ENCODE peak calls at places on chromosomes 5 and 9, in six cellular contexts. One of them, this sample, is unnamed.

GRCh38 chr9:91824591-91825339 is 125.3 kb downstream of the ROR2 start:
- DNase-seq in NCI-H1930: no peak
- DNase-seq in neural progenitor cell: no peak
- DNase-seq in stimulated activated CD4-positive, alpha-beta T cell treated with anti-CD3 and anti-CD28 coated beads, Interleukin-1b, Interleukin-23, amount 100 ng/mL, for 1 hour: no peak
- DNase-seq in H4: no peak
- DNase-seq in foreskin fibroblast: peak
- DNase-seq in this sample: no peak

GRCh38 chr9:133477992-133478850 is 678 bp downstream of the SLC2A6 start:
- DNase-seq in NCI-H1930: no peak
- DNase-seq in neural progenitor cell: peak
- DNase-seq in stimulated activated CD4-positive, alpha-beta T cell treated with anti-CD3 and anti-CD28 coated beads, Interleukin-1b, Interleukin-23, amount 100 ng/mL, for 1 hour: no peak
- DNase-seq in H4: no peak
- DNase-seq in foreskin fibroblast: peak
- DNase-seq in this sample: peak

GRCh38 chr9:33241298-33241697 is 1.3 kb downstream of the SPINK4 start:
- DNase-seq in NCI-H1930: no peak
- DNase-seq in neural progenitor cell: no peak
- DNase-seq in stimulated activated CD4-positive, alpha-beta T cell treated with anti-CD3 and anti-CD28 coated beads, Interleukin-1b, Interleukin-23, amount 100 ng/mL, for 1 hour: no peak
- DNase-seq in H4: no peak
- DNase-seq in foreskin fibroblast: no peak
- DNase-seq in this sample: no peak

GRCh38 chr9:81819859-81820546 is 108.2 kb upstream of the SPATA31D4 start:
- DNase-seq in NCI-H1930: no peak
- DNase-seq in neural progenitor cell: peak
- DNase-seq in stimulated activated CD4-positive, alpha-beta T cell treated with anti-CD3 and anti-CD28 coated beads, Interleukin-1b, Interleukin-23, amount 100 ng/mL, for 1 hour: no peak
- DNase-seq in H4: no peak
- DNase-seq in foreskin fibroblast: peak
- DNase-seq in this sample: no peak

GRCh38 chr5:159515197-159515596 is 184.9 kb upstream of the IL12B start:
- DNase-seq in NCI-H1930: no peak
- DNase-seq in neural progenitor cell: no peak
- DNase-seq in stimulated activated CD4-positive, alpha-beta T cell treated with anti-CD3 and anti-CD28 coated beads, Interleukin-1b, Interleukin-23, amount 100 ng/mL, for 1 hour: no peak
- DNase-seq in H4: no peak
- DNase-seq in foreskin fibroblast: no peak
- DNase-seq in this sample: no peak

GRCh38 chr5:138933522-138934290 is 58.6 kb upstream of the LRRTM2 start:
- DNase-seq in NCI-H1930: no peak
- DNase-seq in neural progenitor cell: no peak
- DNase-seq in stimulated activated CD4-positive, alpha-beta T cell treated with anti-CD3 and anti-CD28 coated beads, Interleukin-1b, Interleukin-23, amount 100 ng/mL, for 1 hour: no peak
- DNase-seq in H4: no peak
- DNase-seq in foreskin fibroblast: no peak
- DNase-seq in this sample: no peak

GRCh38 chr5:135887447-135887864 is 8.2 kb downstream of the IL9 start:
- DNase-seq in NCI-H1930: peak
- DNase-seq in neural progenitor cell: peak
- DNase-seq in stimulated activated CD4-positive, alpha-beta T cell treated with anti-CD3 and anti-CD28 coated beads, Interleukin-1b, Interleukin-23, amount 100 ng/mL, for 1 hour: peak
- DNase-seq in H4: peak
- DNase-seq in foreskin fibroblast: peak
- DNase-seq in this sample: peak

GRCh38 chr5:56464935-56465756 is 232.0 kb upstream of the ANKRD55 start:
- DNase-seq in NCI-H1930: no peak
- DNase-seq in neural progenitor cell: no peak
- DNase-seq in stimulated activated CD4-positive, alpha-beta T cell treated with anti-CD3 and anti-CD28 coated beads, Interleukin-1b, Interleukin-23, amount 100 ng/mL, for 1 hour: no peak
- DNase-seq in H4: no peak
- DNase-seq in foreskin fibroblast: peak
- DNase-seq in this sample: no peak

GRCh38 chr5:132425009-132425937 is 55.8 kb downstream of the SLC22A5 start:
- DNase-seq in NCI-H1930: no peak
- DNase-seq in neural progenitor cell: no peak
- DNase-seq in stimulated activated CD4-positive, alpha-beta T cell treated with anti-CD3 and anti-CD28 coated beads, Interleukin-1b, Interleukin-23, amount 100 ng/mL, for 1 hour: no peak
- DNase-seq in H4: no peak
- DNase-seq in foreskin fibroblast: peak
- DNase-seq in this sample: peak

GRCh38 chr9:24073237-24073636 is 247.2 kb upstream of the ELAVL2 start:
- DNase-seq in NCI-H1930: no peak
- DNase-seq in neural progenitor cell: no peak
- DNase-seq in stimulated activated CD4-positive, alpha-beta T cell treated with anti-CD3 and anti-CD28 coated beads, Interleukin-1b, Interleukin-23, amount 100 ng/mL, for 1 hour: no peak
- DNase-seq in H4: no peak
- DNase-seq in foreskin fibroblast: no peak
- DNase-seq in this sample: no peak

GRCh38 chr5:138035605-138036537 is 3.0 kb upstream of the FAM13B start:
- DNase-seq in NCI-H1930: peak
- DNase-seq in neural progenitor cell: peak
- DNase-seq in stimulated activated CD4-positive, alpha-beta T cell treated with anti-CD3 and anti-CD28 coated beads, Interleukin-1b, Interleukin-23, amount 100 ng/mL, for 1 hour: no peak
- DNase-seq in H4: peak
- DNase-seq in foreskin fibroblast: peak
- DNase-seq in this sample: peak

GRCh38 chr9:101449071-101449721 is 13.6 kb upstream of the ALDOB start:
- DNase-seq in NCI-H1930: peak
- DNase-seq in neural progenitor cell: peak
- DNase-seq in stimulated activated CD4-positive, alpha-beta T cell treated with anti-CD3 and anti-CD28 coated beads, Interleukin-1b, Interleukin-23, amount 100 ng/mL, for 1 hour: peak
- DNase-seq in H4: peak
- DNase-seq in foreskin fibroblast: peak
- DNase-seq in this sample: peak

GRCh38 chr5:14415516-14416074 is 166.0 kb upstream of the OTULINL start:
- DNase-seq in NCI-H1930: no peak
- DNase-seq in neural progenitor cell: no peak
- DNase-seq in stimulated activated CD4-positive, alpha-beta T cell treated with anti-CD3 and anti-CD28 coated beads, Interleukin-1b, Interleukin-23, amount 100 ng/mL, for 1 hour: no peak
- DNase-seq in H4: no peak
- DNase-seq in foreskin fibroblast: peak
- DNase-seq in this sample: no peak

GRCh38 chr5:170120576-170120975 is 14.9 kb downstream of the FOXI1 start:
- DNase-seq in NCI-H1930: no peak
- DNase-seq in neural progenitor cell: no peak
- DNase-seq in stimulated activated CD4-positive, alpha-beta T cell treated with anti-CD3 and anti-CD28 coated beads, Interleukin-1b, Interleukin-23, amount 100 ng/mL, for 1 hour: no peak
- DNase-seq in H4: no peak
- DNase-seq in foreskin fibroblast: peak
- DNase-seq in this sample: no peak

GRCh38 chr5:133257977-133258376 is 206.2 kb downstream of the HSPA4 start:
- DNase-seq in NCI-H1930: no peak
- DNase-seq in neural progenitor cell: no peak
- DNase-seq in stimulated activated CD4-positive, alpha-beta T cell treated with anti-CD3 and anti-CD28 coated beads, Interleukin-1b, Interleukin-23, amount 100 ng/mL, for 1 hour: no peak
- DNase-seq in H4: no peak
- DNase-seq in foreskin fibroblast: no peak
- DNase-seq in this sample: no peak

GRCh38 chr9:92749934-92750315 is 14.7 kb downstream of the BICD2 start:
- DNase-seq in NCI-H1930: no peak
- DNase-seq in neural progenitor cell: no peak
- DNase-seq in stimulated activated CD4-positive, alpha-beta T cell treated with anti-CD3 and anti-CD28 coated beads, Interleukin-1b, Interleukin-23, amount 100 ng/mL, for 1 hour: no peak
- DNase-seq in H4: no peak
- DNase-seq in foreskin fibroblast: peak
- DNase-seq in this sample: no peak

GRCh38 chr5:126351138-126351537 is 72.1 kb upstream of the GRAMD2B start:
- DNase-seq in NCI-H1930: no peak
- DNase-seq in neural progenitor cell: no peak
- DNase-seq in stimulated activated CD4-positive, alpha-beta T cell treated with anti-CD3 and anti-CD28 coated beads, Interleukin-1b, Interleukin-23, amount 100 ng/mL, for 1 hour: no peak
- DNase-seq in H4: no peak
- DNase-seq in foreskin fibroblast: peak
- DNase-seq in this sample: no peak